ENCODE peak calls at places on chromosomes 5 and 9, in five cellular contexts. Z is GM10248; G is neural crest cell; U is activated naive CD4-positive, alpha-beta T cell; T is naive thymus-derived CD8-positive, alpha-beta T cell. Q is an unnamed sample.

GRCh38 chr9:33719581-33720374 is 75.6 kb upstream of the PRSS3 start:
- DNase-seq in G (peak), U (peak), T (peak), Z (peak), Q (no peak)

GRCh38 chr5:13831236-13831810 is 113.2 kb downstream of the DNAH5 start:
- DNase-seq in G (no peak), Z (no peak), U (no peak), T (no peak), Q (no peak)

GRCh38 chr9:93112116-93112863 is 16.3 kb downstream of the CARD19 start:
- DNase-seq in G (no peak), U (no peak), T (no peak), Z (no peak), Q (no peak)

GRCh38 chr9:133851693-133852092 is 113.5 kb upstream of the SARDH start:
- DNase-seq in U (no peak), T (no peak), G (no peak), Z (no peak), Q (no peak)

GRCh38 chr5:149628221-149628620 is 46.9 kb downstream of the ARHGEF37 start:
- DNase-seq in T (no peak), U (no peak), Z (no peak), G (no peak), Q (no peak)

GRCh38 chr5:135545115-135545514 is 9.4 kb upstream of the NEUROG1 start:
- DNase-seq in Z (no peak), U (no peak), G (no peak), T (no peak), Q (no peak)

GRCh38 chr5:405421-405820 is 37.6 kb upstream of the EXOC3 start:
- DNase-seq in T (no peak), U (no peak), Z (no peak), G (no peak), Q (no peak)

GRCh38 chr5:66306105-66306843 is 162.2 kb downstream of the SREK1 start:
- DNase-seq in Z (peak), U (no peak), G (peak), T (no peak), Q (no peak)

GRCh38 chr9:129869585-129870501 is 34.6 kb downstream of the USP20 start:
- DNase-seq in Z (no peak), T (no peak), U (no peak), G (no peak), Q (no peak)

GRCh38 chr9:105858284-105858683 is 163.9 kb downstream of the TMEM38B start:
- DNase-seq in T (no peak), G (no peak), U (no peak), Z (no peak), Q (no peak)

GRCh38 chr5:107556575-107556974 is 114.2 kb downstream of the EFNA5 start:
- DNase-seq in U (no peak), T (no peak), Z (no peak), G (no peak), Q (no peak)

GRCh38 chr9:72979405-72980100 is 26.7 kb upstream of the ALDH1A1 start:
- DNase-seq in U (no peak), T (no peak), Z (no peak), G (no peak), Q (no peak)

GRCh38 chr9:130833324-130833990 is 1.6 kb upstream of the ABL1 start:
- DNase-seq in U (no peak), T (no peak), G (no peak), Z (no peak), Q (no peak)

GRCh38 chr5:1513326-1514026 is 10.3 kb downstream of the LPCAT1 start:
- DNase-seq in G (no peak), U (no peak), T (no peak), Z (no peak), Q (no peak)

GRCh38 chr5:151692312-151692711 is 5.6 kb upstream of the SPARC start:
- DNase-seq in Z (no peak), T (no peak), U (no peak), G (no peak), Q (no peak)

GRCh38 chr9:132525308-132525707 is 57.1 kb upstream of the BARHL1 start:
- DNase-seq in T (no peak), U (no peak), G (no peak), Z (no peak), Q (no peak)

GRCh38 chr5:96250782-96251181 is 182.3 kb downstream of the PCSK1 start:
- DNase-seq in T (no peak), Z (no peak), U (no peak), G (no peak), Q (no peak)

GRCh38 chr5:42216904-42217303 is 206.3 kb upstream of the GHR start:
- DNase-seq in U (no peak), Z (no peak), G (no peak), T (no peak), Q (no peak)

GRCh38 chr9:110114888-110115259 is 93.1 kb downstream of the C9orf152 start:
- DNase-seq in G (no peak), U (no peak), Z (no peak), T (no peak), Q (no peak)

GRCh38 chr5:92337772-92338234 is 954.7 kb upstream of the ARRDC3 start:
- DNase-seq in Z (no peak), G (no peak), U (no peak), T (no peak), Q (no peak)

GRCh38 chr5:34449639-34450038 is 206.5 kb upstream of the RAI14 start:
- DNase-seq in G (no peak), Z (no peak), U (no peak), T (no peak), Q (no peak)

GRCh38 chr9:33129251-33129885 is 37.8 kb downstream of the B4GALT1 start:
- DNase-seq in U (no peak), Z (no peak), T (no peak), G (no peak), Q (no peak)

GRCh38 chr9:17116400-17116837 is 18.4 kb upstream of the CNTLN start:
- DNase-seq in Z (no peak), U (no peak), G (no peak), T (no peak), Q (no peak)

GRCh38 chr5:66840527-66841013 is 244.4 kb downstream of the MAST4 start:
- DNase-seq in U (no peak), T (no peak), Z (peak), G (no peak), Q (no peak)

GRCh38 chr5:33641722-33642505 is 201.1 kb downstream of the TARS1 start:
- DNase-seq in G (no peak), U (no peak), T (no peak), Z (no peak), Q (no peak)

GRCh38 chr5:5270958-5271605 is 131.0 kb downstream of the ADAMTS16 start:
- DNase-seq in U (no peak), T (no peak), Z (no peak), G (peak), Q (no peak)

GRCh38 chr5:127671218-127671617 is 22.3 kb downstream of the CTXN3 start:
- DNase-seq in T (no peak), U (no peak), G (no peak), Z (no peak), Q (no peak)

GRCh38 chr9:81022177-81022576 is 667.2 kb downstream of the TLE1 start:
- DNase-seq in G (no peak), Z (no peak), U (no peak), T (no peak), Q (no peak)

Q was measured in activated CD4-positive, CD25-positive, alpha-beta regulatory T cell.